ENCODE peak calls at places on chromosomes 5 and 9, in seven cellular contexts. G is astrocyte, F is HepG2, I is PC-3, W is Caco-2, R is lung, K is keratinocyte. Q is an unnamed sample.

GRCh38 chr9:4559238-4560182 is 69.2 kb downstream of the SLC1A1 start:
- DNase-seq in W (no peak), G (no peak), I (no peak), R (no peak), F (no peak), K (no peak), Q (no peak)

GRCh38 chr5:107670927-107671741 is at the start of gene EFNA5:
- DNase-seq in I (peak; percentile 55), G (peak; percentile 59), F (no peak), W (no peak), R (peak; percentile 36), K (no peak), Q (peak; percentile 39)

GRCh38 chr9:26163931-26164330 is 485.7 kb upstream of the TUSC1 start:
- DNase-seq in I (peak; percentile 36), R (no peak), W (no peak), K (no peak), F (no peak), G (no peak), Q (no peak)

GRCh38 chr5:102910240-102911226 is 155.4 kb downstream of the PAM start:
- DNase-seq in G (peak; percentile 82), W (no peak), K (no peak), R (no peak), I (peak; percentile 95), F (no peak), Q (peak; percentile 80)

GRCh38 chr5:13708432-13708831 is 236.1 kb downstream of the DNAH5 start:
- DNase-seq in R (no peak), I (no peak), G (peak; percentile 33), F (no peak), W (no peak), K (no peak), Q (no peak)

GRCh38 chr5:80055491-80056170 is 20.5 kb downstream of the THBS4 start:
- DNase-seq in I (peak; percentile 47), G (no peak), K (no peak), R (peak; percentile 38), W (no peak), F (no peak), Q (peak; percentile 90)

GRCh38 chr5:158988987-158989624 is 110.6 kb downstream of the EBF1 start:
- DNase-seq in R (no peak), W (no peak), F (no peak), G (no peak), I (no peak), K (no peak), Q (no peak)

GRCh38 chr9:80320916-80321315 is 749.2 kb downstream of the TLE4 start:
- DNase-seq in W (no peak), K (no peak), I (peak; percentile 48), R (no peak), G (peak; percentile 82), F (no peak), Q (peak; percentile 50)

GRCh38 chr5:178058321-178059012 is 54.9 kb upstream of the N4BP3 start:
- DNase-seq in G (no peak), I (peak; percentile 2), F (no peak), K (no peak), W (no peak), R (peak; percentile 45), Q (no peak)

GRCh38 chr9:136845465-136846261 is 3.4 kb downstream of the AJM1 start:
- DNase-seq in F (no peak), G (no peak), K (no peak), W (no peak), R (no peak), I (no peak), Q (no peak)

GRCh38 chr9:11142965-11143738 is 530.4 kb upstream of the PTPRD start:
- DNase-seq in W (no peak), F (no peak), I (peak; percentile 7), K (no peak), R (no peak), G (no peak), Q (no peak)

GRCh38 chr9:91255327-91255726 is 106.4 kb downstream of the AUH start:
- DNase-seq in F (no peak), W (no peak), I (no peak), G (peak; percentile 59), R (no peak), K (no peak), Q (no peak)

GRCh38 chr5:82603280-82603987 is 325.3 kb upstream of the RPS23 start:
- DNase-seq in K (no peak), I (no peak), F (no peak), W (no peak), G (no peak), R (no peak), Q (no peak)

GRCh38 chr5:135441256-135441915 is 5.8 kb downstream of the DCANP1 start:
- DNase-seq in I (no peak), G (no peak), F (no peak), R (peak; percentile 11), K (no peak), W (no peak), Q (no peak)

DNA sequence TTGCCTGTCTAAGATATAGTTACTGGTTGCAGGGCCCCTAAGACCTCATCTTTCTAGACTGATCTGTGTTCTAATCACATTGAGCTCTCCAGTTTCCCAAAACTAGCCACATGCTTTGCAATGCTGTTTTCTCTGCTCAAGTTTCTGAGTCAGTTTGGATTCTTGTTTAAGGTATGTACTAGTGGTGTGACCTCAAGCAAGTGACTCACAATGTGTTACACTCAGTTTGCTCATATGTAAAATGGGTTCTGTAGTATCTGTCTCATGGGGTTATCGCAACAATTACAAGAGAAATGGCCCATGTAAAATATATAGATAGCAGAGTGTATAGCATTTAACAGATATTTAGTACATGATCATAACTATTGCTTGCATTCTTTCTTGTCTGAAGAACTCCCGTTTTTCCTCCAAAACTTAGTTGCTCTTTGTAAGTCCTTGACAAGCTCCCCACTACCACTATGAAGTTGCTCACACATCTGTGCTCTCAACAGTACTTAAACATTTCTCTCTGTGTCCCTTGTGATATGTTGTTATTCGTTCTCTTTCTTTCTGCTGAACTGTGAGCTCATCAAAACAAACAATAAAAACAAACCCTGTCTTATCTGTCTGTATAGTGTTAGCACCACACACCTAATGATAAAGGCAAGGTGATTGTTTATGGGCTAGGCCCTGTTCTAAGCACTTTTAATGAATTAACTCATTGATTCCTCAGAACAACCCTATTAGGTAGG is 153.2 kb upstream of the ELL2 start:
- DNase-seq in G (peak; percentile 55), R (no peak), F (no peak), K (peak; percentile 72), I (peak; percentile 46), W (no peak), Q (peak; percentile 84)
- H3K4me1 ChIP-seq in G (no peaks in the 10 kb centered on the region), R (no peaks in the 10 kb centered on the region), F (peaks cover 95% of the 10 kb centered on the region), K (peaks cover 41% of the 10 kb centered on the region), I (peaks cover 20% of the 10 kb centered on the region), W (peaks cover 36% of the 10 kb centered on the region), Q (peaks cover 54% of the 10 kb centered on the region)

DNA sequence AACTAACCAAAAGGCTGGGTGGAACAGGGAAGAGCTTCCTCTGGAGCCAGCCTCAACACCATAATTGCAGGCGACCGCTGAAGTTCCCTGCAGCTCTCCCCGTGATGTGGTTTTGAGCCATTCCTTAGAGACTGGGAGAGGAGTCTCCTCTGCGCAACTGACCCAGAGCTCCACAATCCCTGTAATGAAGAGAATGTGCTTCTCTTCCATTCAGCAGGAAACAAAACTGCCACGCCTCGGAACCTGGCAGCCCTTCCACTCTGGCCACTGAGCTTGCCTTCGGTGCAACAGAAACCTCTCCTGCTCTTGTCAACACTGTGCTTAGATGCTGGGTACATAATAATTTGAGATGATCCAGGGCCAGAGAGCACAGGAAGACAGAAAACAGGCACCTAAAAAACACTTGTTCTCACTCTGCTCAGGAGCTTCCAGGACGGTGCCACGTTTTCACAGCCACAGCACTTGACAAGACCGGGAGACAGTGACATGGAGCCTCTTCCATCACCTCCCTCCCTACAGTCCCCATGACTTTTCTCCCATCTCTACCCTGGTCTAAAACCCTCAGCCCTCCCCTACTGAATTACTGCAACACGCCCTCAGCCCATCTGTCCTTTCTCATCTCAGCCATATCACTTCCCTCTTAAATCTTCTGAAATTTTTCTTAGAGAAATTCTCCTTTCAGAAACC is 126.1 kb downstream of the MYO10 start:
- DNase-seq in G (peak; percentile 89), K (no peak), I (no peak), F (peak; percentile 7), R (peak; percentile 35), W (no peak), Q (no peak)
- H3K4me3 ChIP-seq in G (no peak overlapping the region), K (no peak overlapping the region), I (no peak overlapping the region), F (no peak overlapping the region), R (no peak overlapping the region), W (no peak overlapping the region), Q (no peak overlapping the region)

GRCh38 chr9:95229230-95229933 is 88.1 kb downstream of the FANCC start:
- DNase-seq in W (no peak), I (no peak), K (no peak), R (no peak), F (peak; percentile 33), G (no peak), Q (no peak)
- H3K4me1 ChIP-seq in W (peaks cover 16% of the 10 kb centered on the region), I (no peaks in the 10 kb centered on the region), K (no peaks in the 10 kb centered on the region), R (peaks cover 3% of the 10 kb centered on the region), F (peaks cover 46% of the 10 kb centered on the region), G (no peaks in the 10 kb centered on the region), Q (no peaks in the 10 kb centered on the region)

DNA sequence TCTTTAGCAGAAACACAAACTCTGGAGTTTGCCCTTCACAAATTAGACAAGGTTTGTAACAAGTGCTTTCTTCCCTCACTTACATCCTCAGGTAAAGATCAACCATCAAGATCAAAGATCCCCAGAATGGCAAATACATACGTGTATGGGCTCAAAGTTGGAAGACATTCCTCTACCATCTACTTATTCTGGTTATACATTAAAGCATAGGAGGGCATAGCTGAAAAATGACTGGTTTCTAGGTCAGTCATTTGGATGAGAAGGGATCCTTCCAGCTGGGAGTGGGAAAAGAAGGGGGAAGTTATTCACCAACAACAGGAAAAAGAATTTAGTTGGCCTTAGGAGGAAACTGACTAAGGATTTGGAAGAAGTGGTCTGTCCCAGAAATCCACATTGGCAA is 1.9 kb downstream of the DAB2 start:
- DNase-seq in W (no peak), G (no peak), K (no peak), F (peak; percentile 56), R (no peak), I (no peak), Q (no peak)
- H3K4me3 ChIP-seq in W (no peak overlapping the region), G (peak overlapping the region; percentile 89), K (no peak overlapping the region), F (peak overlapping the region; percentile 62), R (no peak overlapping the region), I (peak overlapping the region; percentile 87), Q (no peak overlapping the region)

GRCh38 chr5:3102531-3102930 is 351.1 kb upstream of the IRX2 start:
- DNase-seq in R (no peak), W (no peak), K (no peak), F (no peak), I (no peak), G (no peak), Q (no peak)
- H3K4me1 ChIP-seq in R (no peaks in the 10 kb centered on the region), W (no peaks in the 10 kb centered on the region), K (no peaks in the 10 kb centered on the region), F (no peaks in the 10 kb centered on the region), I (no peaks in the 10 kb centered on the region), G (no peaks in the 10 kb centered on the region), Q (no peaks in the 10 kb centered on the region)

GRCh38 chr5:138408023-138408422 is 30.8 kb upstream of the REEP2 start:
- DNase-seq in K (no peak), F (no peak), W (no peak), I (no peak), G (no peak), R (no peak), Q (no peak)
- H3K4me3 ChIP-seq in K (no peak overlapping the region), F (no peak overlapping the region), W (no peak overlapping the region), I (no peak overlapping the region), G (no peak overlapping the region), R (no peak overlapping the region), Q (no peak overlapping the region)

Q was measured in mammary epithelial cell.